ENCODE peak calls at places on chromosomes 6 and 20, in seven cellular contexts. One of them, this sample, is unnamed.

GRCh38 chr6:134315974-134316391 is 1.9 kb downstream of the SGK1 start:
- DNase-seq in left ventricle myocardium inferior: no peak
- DNase-seq in GM23248: no peak
- DNase-seq in WERI-Rb-1: no peak
- DNase-seq in H7: no peak
- DNase-seq in adrenal gland: no peak
- DNase-seq in lower lobe of right lung: no peak
- DNase-seq in this sample: no peak

GRCh38 chr20:37688093-37688492 is 5.7 kb upstream of the CTNNBL1 start:
- DNase-seq in left ventricle myocardium inferior: no peak
- DNase-seq in GM23248: no peak
- DNase-seq in WERI-Rb-1: no peak
- DNase-seq in H7: no peak
- DNase-seq in adrenal gland: no peak
- DNase-seq in lower lobe of right lung: no peak
- DNase-seq in this sample: no peak

GRCh38 chr20:31644701-31645100 is 7.0 kb downstream of the COX4I2 start:
- DNase-seq in left ventricle myocardium inferior: no peak
- DNase-seq in GM23248: peak; percentile 17
- DNase-seq in WERI-Rb-1: peak; percentile 90
- DNase-seq in H7: peak; percentile 56
- DNase-seq in adrenal gland: no peak
- DNase-seq in lower lobe of right lung: no peak
- DNase-seq in this sample: no peak

GRCh38 chr6:1797801-1798200 is 188.1 kb downstream of the FOXC1 start:
- DNase-seq in left ventricle myocardium inferior: no peak
- DNase-seq in GM23248: peak; percentile 16
- DNase-seq in WERI-Rb-1: no peak
- DNase-seq in H7: no peak
- DNase-seq in adrenal gland: no peak
- DNase-seq in lower lobe of right lung: no peak
- DNase-seq in this sample: no peak

GRCh38 chr20:61963885-61964674 is 101.6 kb downstream of the TAF4 start:
- DNase-seq in left ventricle myocardium inferior: no peak
- DNase-seq in GM23248: no peak
- DNase-seq in WERI-Rb-1: no peak
- DNase-seq in H7: no peak
- DNase-seq in adrenal gland: peak; percentile 17
- DNase-seq in lower lobe of right lung: no peak
- DNase-seq in this sample: no peak

GRCh38 chr20:13865825-13866351 is 81.1 kb downstream of the NDUFAF5 start:
- DNase-seq in left ventricle myocardium inferior: no peak
- DNase-seq in GM23248: peak; percentile 88
- DNase-seq in WERI-Rb-1: no peak
- DNase-seq in H7: no peak
- DNase-seq in adrenal gland: peak; percentile 24
- DNase-seq in lower lobe of right lung: no peak
- DNase-seq in this sample: no peak

GRCh38 chr20:35724321-35725230 is 17.5 kb downstream of the RBM39 start:
- DNase-seq in left ventricle myocardium inferior: no peak
- DNase-seq in GM23248: no peak
- DNase-seq in WERI-Rb-1: no peak
- DNase-seq in H7: no peak
- DNase-seq in adrenal gland: no peak
- DNase-seq in lower lobe of right lung: no peak
- DNase-seq in this sample: no peak

GRCh38 chr6:34391023-34391485 is 1.4 kb downstream of the NUDT3 start:
- DNase-seq in left ventricle myocardium inferior: peak; percentile 27
- DNase-seq in GM23248: peak; percentile 83
- DNase-seq in WERI-Rb-1: no peak
- DNase-seq in H7: peak; percentile 27
- DNase-seq in adrenal gland: peak; percentile 49
- DNase-seq in lower lobe of right lung: no peak
- DNase-seq in this sample: peak; percentile 68

GRCh38 chr20:63344151-63344470 is 17.0 kb downstream of the CHRNA4 start:
- DNase-seq in left ventricle myocardium inferior: no peak
- DNase-seq in GM23248: no peak
- DNase-seq in WERI-Rb-1: no peak
- DNase-seq in H7: no peak
- DNase-seq in adrenal gland: no peak
- DNase-seq in lower lobe of right lung: no peak
- DNase-seq in this sample: no peak

GRCh38 chr6:106488494-106489369 is 128.2 kb downstream of the CRYBG1 start:
- DNase-seq in left ventricle myocardium inferior: no peak
- DNase-seq in GM23248: peak; percentile 40
- DNase-seq in WERI-Rb-1: no peak
- DNase-seq in H7: no peak
- DNase-seq in adrenal gland: no peak
- DNase-seq in lower lobe of right lung: no peak
- DNase-seq in this sample: no peak

GRCh38 chr6:159977242-159978214 is 8.6 kb downstream of the IGF2R start:
- DNase-seq in left ventricle myocardium inferior: peak; percentile 76
- DNase-seq in GM23248: peak; percentile 51
- DNase-seq in WERI-Rb-1: no peak
- DNase-seq in H7: no peak
- DNase-seq in adrenal gland: peak; percentile 82
- DNase-seq in lower lobe of right lung: no peak
- DNase-seq in this sample: peak; percentile 56

GRCh38 chr20:35750611-35751010 is 8.6 kb upstream of the RBM39 start:
- DNase-seq in left ventricle myocardium inferior: no peak
- DNase-seq in GM23248: no peak
- DNase-seq in WERI-Rb-1: no peak
- DNase-seq in H7: no peak
- DNase-seq in adrenal gland: no peak
- DNase-seq in lower lobe of right lung: no peak
- DNase-seq in this sample: no peak

GRCh38 chr6:3278691-3279090 is 19.9 kb downstream of the PSMG4 start:
- DNase-seq in left ventricle myocardium inferior: no peak
- DNase-seq in GM23248: no peak
- DNase-seq in WERI-Rb-1: peak; percentile 4
- DNase-seq in H7: no peak
- DNase-seq in adrenal gland: no peak
- DNase-seq in lower lobe of right lung: no peak
- DNase-seq in this sample: no peak

GRCh38 chr20:33660685-33661058 is 1.5 kb upstream of the C20orf144 start:
- DNase-seq in left ventricle myocardium inferior: no peak
- DNase-seq in GM23248: no peak
- DNase-seq in WERI-Rb-1: no peak
- DNase-seq in H7: no peak
- DNase-seq in adrenal gland: no peak
- DNase-seq in lower lobe of right lung: peak; percentile 25
- DNase-seq in this sample: no peak

GRCh38 chr20:62430871-62431447 is 3.6 kb upstream of the RBBP8NL start:
- DNase-seq in left ventricle myocardium inferior: no peak
- DNase-seq in GM23248: no peak
- DNase-seq in WERI-Rb-1: no peak
- DNase-seq in H7: no peak
- DNase-seq in adrenal gland: no peak
- DNase-seq in lower lobe of right lung: no peak
- DNase-seq in this sample: no peak

GRCh38 chr6:167146977-167147376 is 10.8 kb downstream of the GPR31 start:
- DNase-seq in left ventricle myocardium inferior: no peak
- DNase-seq in GM23248: no peak
- DNase-seq in WERI-Rb-1: no peak
- DNase-seq in H7: peak; percentile 85
- DNase-seq in adrenal gland: no peak
- DNase-seq in lower lobe of right lung: no peak
- DNase-seq in this sample: no peak

GRCh38 chr6:21826460-21826859 is 232.9 kb downstream of the SOX4 start:
- DNase-seq in left ventricle myocardium inferior: no peak
- DNase-seq in GM23248: no peak
- DNase-seq in WERI-Rb-1: no peak
- DNase-seq in H7: no peak
- DNase-seq in adrenal gland: no peak
- DNase-seq in lower lobe of right lung: no peak
- DNase-seq in this sample: no peak

GRCh38 chr6:147117580-147117979 is 86.6 kb upstream of the STXBP5 start:
- DNase-seq in left ventricle myocardium inferior: no peak
- DNase-seq in GM23248: peak; percentile 20
- DNase-seq in WERI-Rb-1: no peak
- DNase-seq in H7: no peak
- DNase-seq in adrenal gland: no peak
- DNase-seq in lower lobe of right lung: no peak
- DNase-seq in this sample: no peak

GRCh38 chr6:148761532-148761951 is 14.7 kb downstream of the UST start:
- DNase-seq in left ventricle myocardium inferior: no peak
- DNase-seq in GM23248: no peak
- DNase-seq in WERI-Rb-1: no peak
- DNase-seq in H7: no peak
- DNase-seq in adrenal gland: no peak
- DNase-seq in lower lobe of right lung: peak; percentile 62
- DNase-seq in this sample: no peak

GRCh38 chr6:5532941-5533340 is 271.6 kb downstream of the FARS2 start:
- DNase-seq in left ventricle myocardium inferior: no peak
- DNase-seq in GM23248: no peak
- DNase-seq in WERI-Rb-1: no peak
- DNase-seq in H7: no peak
- DNase-seq in adrenal gland: no peak
- DNase-seq in lower lobe of right lung: no peak
- DNase-seq in this sample: no peak

GRCh38 chr20:60214901-60215522 is 256.8 kb downstream of the CDH26 start:
- DNase-seq in left ventricle myocardium inferior: no peak
- DNase-seq in GM23248: no peak
- DNase-seq in WERI-Rb-1: no peak
- DNase-seq in H7: no peak
- DNase-seq in adrenal gland: no peak
- DNase-seq in lower lobe of right lung: no peak
- DNase-seq in this sample: no peak

GRCh38 chr6:122408697-122409458 is 9.4 kb downstream of the HSF2 start:
- DNase-seq in left ventricle myocardium inferior: no peak
- DNase-seq in GM23248: no peak
- DNase-seq in WERI-Rb-1: no peak
- DNase-seq in H7: no peak
- DNase-seq in adrenal gland: no peak
- DNase-seq in lower lobe of right lung: no peak
- DNase-seq in this sample: no peak

GRCh38 chr6:142902636-142903053 is 42.3 kb downstream of the HIVEP2 start:
- DNase-seq in left ventricle myocardium inferior: peak; percentile 46
- DNase-seq in GM23248: peak; percentile 94
- DNase-seq in WERI-Rb-1: no peak
- DNase-seq in H7: no peak
- DNase-seq in adrenal gland: peak; percentile 33
- DNase-seq in lower lobe of right lung: peak; percentile 62
- DNase-seq in this sample: peak; percentile 22

GRCh38 chr6:38676236-38676973 is 26.5 kb downstream of the GLO1 start:
- DNase-seq in left ventricle myocardium inferior: no peak
- DNase-seq in GM23248: no peak
- DNase-seq in WERI-Rb-1: no peak
- DNase-seq in H7: no peak
- DNase-seq in adrenal gland: no peak
- DNase-seq in lower lobe of right lung: no peak
- DNase-seq in this sample: no peak

GRCh38 chr6:30213999-30214982 is 1.1 kb upstream of the TRIM26 start:
- DNase-seq in left ventricle myocardium inferior: peak; percentile 87
- DNase-seq in GM23248: peak; percentile 91
- DNase-seq in WERI-Rb-1: peak; percentile 87
- DNase-seq in H7: peak; percentile 80
- DNase-seq in adrenal gland: peak; percentile 86
- DNase-seq in lower lobe of right lung: peak; percentile 93
- DNase-seq in this sample: peak; percentile 69

DNA sequence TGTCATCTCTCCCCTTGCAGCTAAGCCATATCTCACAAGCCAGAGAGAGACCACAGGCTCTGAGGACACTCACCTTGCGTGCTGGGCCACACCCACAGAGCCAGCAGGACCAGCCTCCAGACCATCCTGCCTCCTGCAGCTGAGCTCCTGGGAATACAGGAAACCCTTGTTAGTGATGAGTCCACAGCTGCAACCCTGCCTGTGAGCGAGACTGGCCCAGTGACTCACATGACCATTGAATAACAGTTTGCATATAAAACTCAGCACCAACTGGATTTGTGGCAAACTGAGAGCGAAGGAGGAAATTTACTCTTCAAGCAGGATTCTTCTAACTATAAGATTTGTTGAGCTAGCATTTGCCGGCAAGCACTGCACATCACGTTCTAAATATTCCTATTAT is 3.0 kb downstream of the THBS2 start:
- DNase-seq in left ventricle myocardium inferior: no peak
- DNase-seq in GM23248: peak; percentile 96
- DNase-seq in WERI-Rb-1: no peak
- DNase-seq in H7: peak; percentile 79
- DNase-seq in adrenal gland: peak; percentile 27
- DNase-seq in lower lobe of right lung: no peak
- DNase-seq in this sample: no peak
- H3K4me3 ChIP-seq in left ventricle myocardium inferior: peak overlapping the region; percentile 54
- H3K4me3 ChIP-seq in GM23248: peak overlapping the region; percentile 87
- H3K4me3 ChIP-seq in WERI-Rb-1: no peak overlapping the region
- H3K4me3 ChIP-seq in H7: no peak overlapping the region
- H3K4me3 ChIP-seq in adrenal gland: no peak overlapping the region
- H3K4me3 ChIP-seq in lower lobe of right lung: peak overlapping the region; percentile 43
- H3K4me3 ChIP-seq in this sample: peak overlapping the region; percentile 53

DNA sequence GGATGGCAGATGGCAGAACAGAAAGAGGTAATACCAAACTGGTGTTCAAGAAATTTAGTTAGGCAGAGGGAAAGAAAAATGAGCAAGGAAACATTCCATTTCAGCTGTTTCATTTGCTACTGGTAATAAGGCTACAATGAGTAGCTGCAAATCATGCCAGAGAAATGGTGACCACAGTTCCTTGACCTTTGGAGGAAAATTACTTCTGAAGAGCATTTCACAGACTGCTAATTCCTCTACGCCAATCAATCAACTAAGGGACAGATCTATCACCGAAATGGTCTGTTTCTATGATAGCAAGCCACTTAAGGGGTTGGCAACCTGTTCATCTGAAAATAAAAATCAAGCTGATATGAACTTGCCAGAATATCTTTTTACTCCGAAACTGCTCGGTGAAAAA is 119.5 kb downstream of the PTPRK start:
- DNase-seq in left ventricle myocardium inferior: no peak
- DNase-seq in GM23248: no peak
- DNase-seq in WERI-Rb-1: no peak
- DNase-seq in H7: no peak
- DNase-seq in adrenal gland: no peak
- DNase-seq in lower lobe of right lung: no peak
- DNase-seq in this sample: no peak
- H3K4me3 ChIP-seq in left ventricle myocardium inferior: no peak overlapping the region
- H3K4me3 ChIP-seq in GM23248: no peak overlapping the region
- H3K4me3 ChIP-seq in WERI-Rb-1: no peak overlapping the region
- H3K4me3 ChIP-seq in H7: no peak overlapping the region
- H3K4me3 ChIP-seq in adrenal gland: no peak overlapping the region
- H3K4me3 ChIP-seq in lower lobe of right lung: no peak overlapping the region
- H3K4me3 ChIP-seq in this sample: no peak overlapping the region

DNA sequence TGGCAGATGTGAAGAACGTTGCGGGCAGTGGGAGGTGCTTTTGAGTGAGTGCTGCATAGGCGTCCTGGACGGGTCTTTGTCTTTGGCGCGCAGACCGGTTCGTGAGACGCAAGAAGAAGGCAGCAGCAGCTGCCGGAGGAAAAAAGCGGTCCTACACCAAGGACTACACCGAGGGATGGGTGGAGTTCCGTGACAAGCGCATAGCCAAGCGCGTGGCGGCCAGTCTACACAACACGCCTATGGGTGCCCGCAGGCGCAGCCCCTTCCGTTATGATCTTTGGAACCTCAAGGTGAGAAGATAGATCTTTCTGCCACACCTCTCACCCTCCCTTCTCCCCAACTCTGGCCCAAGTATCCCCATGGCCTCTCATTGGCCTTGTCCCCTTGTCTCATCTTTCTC is 1.1 kb downstream of the ABT1 start:
- DNase-seq in left ventricle myocardium inferior: no peak
- DNase-seq in GM23248: no peak
- DNase-seq in WERI-Rb-1: no peak
- DNase-seq in H7: no peak
- DNase-seq in adrenal gland: peak; percentile 30
- DNase-seq in lower lobe of right lung: peak; percentile 47
- DNase-seq in this sample: no peak
- H3K4me3 ChIP-seq in left ventricle myocardium inferior: peak overlapping the region; percentile 88
- H3K4me3 ChIP-seq in GM23248: peak overlapping the region; percentile 96
- H3K4me3 ChIP-seq in WERI-Rb-1: peak overlapping the region; percentile 88
- H3K4me3 ChIP-seq in H7: peak overlapping the region; percentile 99
- H3K4me3 ChIP-seq in adrenal gland: peak overlapping the region; percentile 76
- H3K4me3 ChIP-seq in lower lobe of right lung: peak overlapping the region; percentile 91
- H3K4me3 ChIP-seq in this sample: peak overlapping the region; percentile 80

GRCh38 chr20:41617059-41617921 is 887 bp downstream of the CHD6 start:
- DNase-seq in left ventricle myocardium inferior: peak; percentile 24
- DNase-seq in GM23248: peak; percentile 74
- DNase-seq in WERI-Rb-1: peak; percentile 38
- DNase-seq in H7: no peak
- DNase-seq in adrenal gland: peak; percentile 47
- DNase-seq in lower lobe of right lung: peak; percentile 59
- DNase-seq in this sample: no peak
- H3K4me3 ChIP-seq in left ventricle myocardium inferior: peak overlapping the region; percentile 83
- H3K4me3 ChIP-seq in GM23248: peak overlapping the region; percentile 87
- H3K4me3 ChIP-seq in WERI-Rb-1: peak overlapping the region; percentile 85
- H3K4me3 ChIP-seq in H7: peak overlapping the region; percentile 50
- H3K4me3 ChIP-seq in adrenal gland: peak overlapping the region; percentile 77
- H3K4me3 ChIP-seq in lower lobe of right lung: peak overlapping the region; percentile 75
- H3K4me3 ChIP-seq in this sample: peak overlapping the region; percentile 80

This sample was measured in tibial nerve.